ENCODE peak calls at places on chromosomes 11 and 22, in seven cellular contexts. L is anterior cingulate cortex; U is stimulated activated CD4-positive, alpha-beta T cell treated with anti-CD3 and anti-CD28 coated beads, Interleukin-1b, Interleukin-23, amount 100 ng/mL, for 1 hour; B is GOT3; N is AG04450; Y is lower lobe of right lung; M is left cardiac atrium. I is an unnamed sample.

GRCh38 chr11:130871616-130872015 is 44.7 kb downstream of the SNX19 start:
- DNase-seq in B (no peak), L (no peak), Y (no peak), N (no peak), M (no peak), U (no peak), I (no peak)

GRCh38 chr11:35927730-35928129 is 16.1 kb upstream of the LDLRAD3 start:
- DNase-seq in Y (peak; percentile 84), B (no peak), U (no peak), N (no peak), L (no peak), M (peak; percentile 51), I (no peak)

GRCh38 chr11:73218106-73218829 is at the start of gene P2RY2:
- DNase-seq in Y (peak; percentile 93), M (peak; percentile 86), B (no peak), N (no peak), U (peak; percentile 7), L (no peak), I (peak; percentile 17)

GRCh38 chr11:105673089-105673488 is 63.2 kb downstream of the GRIA4 start:
- DNase-seq in Y (no peak), B (no peak), M (peak; percentile 24), N (peak; percentile 34), L (no peak), U (no peak), I (no peak)

GRCh38 chr11:1148752-1149180 is 9.0 kb upstream of the MUC5AC start:
- DNase-seq in N (no peak), Y (no peak), U (no peak), B (no peak), L (no peak), M (no peak), I (peak; percentile 22)

GRCh38 chr11:13448876-13449275 is 14.1 kb downstream of the BTBD10 start:
- DNase-seq in M (peak; percentile 28), B (no peak), Y (no peak), U (no peak), N (no peak), L (no peak), I (no peak)

GRCh38 chr11:113153847-113154246 is 160.5 kb upstream of the TTC12 start:
- DNase-seq in B (no peak), U (no peak), Y (no peak), L (no peak), N (no peak), M (no peak), I (no peak)

GRCh38 chr11:86184728-86185127 is 59.8 kb upstream of the EED start:
- DNase-seq in U (no peak), L (no peak), N (no peak), Y (no peak), B (no peak), M (peak; percentile 37), I (no peak)

GRCh38 chr22:25404556-25404922 is 159.9 kb upstream of the GRK3 start:
- DNase-seq in U (no peak), L (no peak), Y (no peak), B (no peak), N (no peak), M (no peak), I (no peak)

GRCh38 chr11:75611823-75612222 is 49.8 kb downstream of the SERPINH1 start:
- DNase-seq in B (no peak), L (no peak), N (no peak), M (no peak), U (no peak), Y (no peak), I (no peak)

GRCh38 chr11:14342906-14343305 is 16.1 kb downstream of the RRAS2 start:
- DNase-seq in Y (no peak), M (no peak), N (peak; percentile 48), B (no peak), U (no peak), L (no peak), I (no peak)

GRCh38 chr22:20524004-20524481 is 16.6 kb downstream of the MED15 start:
- DNase-seq in U (no peak), B (no peak), N (no peak), L (no peak), M (no peak), Y (no peak), I (peak; percentile 29)

GRCh38 chr11:8360086-8360828 is 96.6 kb upstream of the LMO1 start:
- DNase-seq in L (no peak), M (no peak), N (no peak), U (no peak), Y (no peak), B (no peak), I (no peak)

GRCh38 chr11:30753994-30754393 is 167.8 kb upstream of the MPPED2 start:
- DNase-seq in N (no peak), Y (no peak), U (no peak), L (no peak), B (no peak), M (no peak), I (no peak)

GRCh38 chr11:27914080-27914479 is 193.9 kb downstream of the KIF18A start:
- DNase-seq in M (no peak), B (no peak), U (no peak), L (no peak), N (no peak), Y (no peak), I (no peak)

GRCh38 chr11:74966651-74967050 is 17.6 kb downstream of the SPCS2 start:
- DNase-seq in M (no peak), B (no peak), Y (no peak), U (no peak), L (no peak), N (no peak), I (no peak)

GRCh38 chr22:41523464-41524221 is 20.6 kb downstream of the POLR3H start:
- DNase-seq in Y (no peak), U (no peak), M (peak; percentile 35), N (peak; percentile 71), B (no peak), L (no peak), I (no peak)

GRCh38 chr11:108802492-108802891 is 137.6 kb downstream of the DDX10 start:
- DNase-seq in B (no peak), U (no peak), Y (no peak), N (no peak), L (no peak), M (no peak), I (no peak)

GRCh38 chr11:17986007-17986710 is 26.7 kb downstream of the SERGEF start:
- DNase-seq in U (no peak), B (no peak), Y (no peak), N (peak; percentile 63), M (peak; percentile 66), L (no peak), I (no peak)

GRCh38 chr11:72221386-72221785 is 3.2 kb upstream of the INPPL1 start:
- DNase-seq in Y (no peak), L (no peak), N (no peak), B (no peak), U (no peak), M (peak; percentile 25), I (no peak)

GRCh38 chr22:19951351-19951750 is 9.7 kb upstream of the TXNRD2 start:
- DNase-seq in M (peak; percentile 17), B (no peak), U (no peak), L (no peak), N (no peak), Y (peak; percentile 16), I (no peak)

GRCh38 chr11:32297629-32298028 is 137.7 kb downstream of the WT1 start:
- DNase-seq in M (no peak), N (no peak), U (no peak), B (no peak), L (no peak), Y (no peak), I (peak; percentile 2)

GRCh38 chr11:66113132-66113856 is 43.2 kb downstream of the PACS1 start:
- DNase-seq in M (no peak), L (no peak), Y (no peak), N (no peak), B (no peak), U (no peak), I (no peak)

GRCh38 chr22:49826603-49827306 is 918 bp downstream of the BRD1 start:
- DNase-seq in L (no peak), B (no peak), U (no peak), N (no peak), Y (peak; percentile 80), M (peak; percentile 73), I (no peak)

GRCh38 chr22:19503367-19503766 is 20.8 kb downstream of the CLDN5 start:
- DNase-seq in L (no peak), U (no peak), B (no peak), M (no peak), Y (no peak), N (no peak), I (no peak)

GRCh38 chr11:71342951-71343827 is 90.8 kb upstream of the SHANK2 start:
- DNase-seq in N (no peak), L (no peak), M (no peak), Y (peak; percentile 57), B (no peak), U (no peak), I (peak; percentile 40)

I was measured in NCI-H345.